ENCODE peak calls at places on chromosomes 3 and 15, in five cellular contexts. W is adrenal gland, Q is astrocyte of the spinal cord, O is BJ, J is GM06990. G is an unnamed sample.

GRCh38 chr15:34318277-34319079 is 19.1 kb downstream of the SLC12A6 start:
- DNase-seq in W (peak; percentile 60), Q (peak; percentile 60), O (no peak), J (peak; percentile 50), G (no peak)

GRCh38 chr3:84318273-84318809 is 640.4 kb upstream of the CADM2 start:
- DNase-seq in W (no peak), Q (peak; percentile 3), O (no peak), J (no peak), G (no peak)

GRCh38 chr15:34773916-34774315 is 19.1 kb upstream of the GJD2 start:
- DNase-seq in W (no peak), Q (no peak), O (no peak), J (no peak), G (no peak)

GRCh38 chr15:57559875-57560274 is 31.8 kb upstream of the MYZAP start:
- DNase-seq in W (peak; percentile 70), Q (peak; percentile 22), O (no peak), J (no peak), G (no peak)

GRCh38 chr3:56365905-56366640 is 102.2 kb downstream of the ERC2 start:
- DNase-seq in W (no peak), Q (no peak), O (no peak), J (no peak), G (no peak)

GRCh38 chr3:152622813-152623167 is 212.1 kb upstream of the P2RY1 start:
- DNase-seq in W (no peak), Q (no peak), O (no peak), J (no peak), G (no peak)

GRCh38 chr3:132543016-132543739 is 53.9 kb upstream of the ACKR4 start:
- DNase-seq in W (no peak), Q (peak; percentile 95), O (peak; percentile 91), J (no peak), G (no peak)

GRCh38 chr3:81758275-81758674 is 3.2 kb downstream of the GBE1 start:
- DNase-seq in W (no peak), Q (peak; percentile 55), O (peak; percentile 41), J (no peak), G (no peak)

GRCh38 chr3:108201258-108201657 is 21.0 kb downstream of the IFT57 start:
- DNase-seq in W (no peak), Q (no peak), O (no peak), J (no peak), G (no peak)

GRCh38 chr15:35740761-35741160 is 194.8 kb upstream of the DPH6 start:
- DNase-seq in W (no peak), Q (peak; percentile 56), O (no peak), J (no peak), G (no peak)

GRCh38 chr3:128482857-128483656 is 9.9 kb downstream of the GATA2 start:
- DNase-seq in W (no peak), Q (peak; percentile 40), O (peak; percentile 71), J (no peak), G (no peak)

GRCh38 chr3:177724020-177724638 is 526.8 kb upstream of the TBL1XR1 start:
- DNase-seq in W (peak; percentile 45), Q (no peak), O (no peak), J (no peak), G (no peak)

GRCh38 chr3:61562042-61562809 is 855 bp downstream of the PTPRG start:
- DNase-seq in W (peak; percentile 32), Q (peak; percentile 36), O (no peak), J (peak; percentile 51), G (no peak)

GRCh38 chr3:112817271-112817670 is 29.4 kb downstream of the CD200R1L start:
- DNase-seq in W (no peak), Q (no peak), O (no peak), J (no peak), G (no peak)

GRCh38 chr3:31008986-31009385 is 114.5 kb upstream of the GADL1 start:
- DNase-seq in W (no peak), Q (peak; percentile 9), O (no peak), J (no peak), G (no peak)

GRCh38 chr15:57403007-57403406 is 26.7 kb downstream of the CGNL1 start:
- DNase-seq in W (no peak), Q (peak; percentile 34), O (no peak), J (no peak), G (no peak)

GRCh38 chr3:170040283-170040907 is 2.6 kb downstream of the GPR160 start:
- DNase-seq in W (no peak), Q (no peak), O (no peak), J (no peak), G (no peak)
- H3K4me3 ChIP-seq in W (no peak overlapping the region), Q (no peak overlapping the region), O (no peak overlapping the region), J (peak overlapping the region; percentile 84), G (peak overlapping the region; percentile 99)

DNA sequence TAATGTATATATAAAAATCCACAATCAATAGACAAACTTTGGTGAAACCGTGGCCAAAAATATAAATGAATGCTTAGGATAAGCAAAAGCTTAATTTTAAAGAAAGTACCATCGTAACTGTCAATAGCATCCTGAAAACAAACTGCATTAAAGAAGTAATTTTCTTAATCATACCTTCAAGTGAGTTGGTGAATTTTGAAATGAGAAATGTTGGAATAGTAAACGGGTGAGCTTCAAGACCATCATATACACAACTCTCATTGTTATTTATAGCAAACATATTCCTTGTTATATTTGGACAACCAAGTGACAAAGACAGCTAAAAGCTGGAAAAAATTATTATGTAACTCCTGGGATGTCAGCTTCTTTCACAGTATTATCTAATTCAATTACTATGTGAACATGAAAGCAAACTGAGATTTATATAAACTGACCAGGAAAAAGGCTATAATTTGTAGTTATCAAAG is 3.7 kb downstream of the DAZL start:
- DNase-seq in W (no peak), Q (no peak), O (no peak), J (no peak), G (no peak)
- TF ChIP-seq CTCF in W (no peak), Q (no peak), O (no peak), J (no peak), G (no peak)

GRCh38 chr3:116863270-116863770 is 153.7 kb downstream of the TUSC7 start:
- DNase-seq in W (no peak), Q (no peak), O (no peak), J (no peak), G (no peak)

GRCh38 chr3:116863842-116864626 is 154.5 kb downstream of the TUSC7 start:
- DNase-seq in W (peak; percentile 43), Q (peak; percentile 59), O (no peak), J (no peak), G (peak; percentile 5)

DNA sequence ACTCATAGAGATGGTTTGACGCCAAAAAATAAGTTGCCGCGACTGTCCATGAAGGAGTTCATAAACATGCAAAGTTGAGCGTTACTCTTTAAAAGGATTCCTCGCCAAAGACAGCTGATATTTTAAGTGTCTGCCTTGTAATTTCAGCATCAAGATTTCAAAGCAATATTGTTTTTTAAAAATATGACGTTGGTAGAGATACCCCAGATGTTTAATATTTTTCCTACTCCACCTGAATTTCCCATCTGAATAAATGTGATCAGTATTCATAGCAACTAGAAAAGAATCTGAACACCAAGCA is 155.0 kb downstream of the TUSC7 start:
- DNase-seq in W (no peak), Q (no peak), O (no peak), J (no peak), G (no peak)
- H3K4me3 ChIP-seq in W (no peak overlapping the region), Q (no peak overlapping the region), O (no peak overlapping the region), J (no peak overlapping the region), G (no peak overlapping the region)

GRCh38 chr15:48086582-48086981 is 34.2 kb upstream of the SLC24A5 start:
- DNase-seq in W (no peak), Q (peak; percentile 51), O (no peak), J (no peak), G (no peak)
- TF ChIP-seq CTCF in W (no peak), Q (no peak), O (no peak), J (no peak), G (no peak)

DNA sequence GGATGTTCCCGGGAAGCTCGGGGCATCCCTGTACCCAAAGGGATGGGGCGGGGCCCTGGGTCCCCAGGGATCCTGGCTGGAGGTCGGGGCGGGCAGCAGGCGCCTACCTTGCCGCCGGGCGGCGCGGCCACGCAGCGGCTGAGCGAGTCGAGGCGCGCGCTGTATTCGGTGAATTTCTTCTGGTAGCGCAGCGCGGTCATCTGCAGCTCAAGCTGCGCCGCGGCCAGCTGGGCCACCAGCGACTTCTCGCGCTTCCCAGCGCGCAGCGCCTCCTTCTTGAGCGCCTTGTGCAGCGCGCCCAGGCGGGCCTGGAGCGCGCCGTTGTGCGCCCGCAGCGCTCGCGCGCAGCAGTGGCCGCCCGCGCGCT is 762 bp downstream of the PDZRN3 start:
- DNase-seq in W (peak; percentile 60), Q (peak; percentile 73), O (no peak), J (no peak), G (no peak)
- H3K4me3 ChIP-seq in W (peak overlapping the region; percentile 28), Q (peak overlapping the region; percentile 63), O (peak overlapping the region; percentile 80), J (no peak overlapping the region), G (no peak overlapping the region)

GRCh38 chr3:134373278-134373941 is 837 bp downstream of the AMOTL2 start:
- DNase-seq in W (peak; percentile 72), Q (peak; percentile 94), O (no peak), J (no peak), G (no peak)

GRCh38 chr3:134372405-134373277 is 1.6 kb downstream of the AMOTL2 start:
- DNase-seq in W (no peak), Q (no peak), O (no peak), J (no peak), G (no peak)

GRCh38 chr3:134369861-134370596 is 4.2 kb downstream of the AMOTL2 start:
- DNase-seq in W (no peak), Q (no peak), O (no peak), J (no peak), G (no peak)

GRCh38 chr3:134370611-134371451 is 3.4 kb downstream of the AMOTL2 start:
- DNase-seq in W (no peak), Q (no peak), O (no peak), J (no peak), G (no peak)

DNA sequence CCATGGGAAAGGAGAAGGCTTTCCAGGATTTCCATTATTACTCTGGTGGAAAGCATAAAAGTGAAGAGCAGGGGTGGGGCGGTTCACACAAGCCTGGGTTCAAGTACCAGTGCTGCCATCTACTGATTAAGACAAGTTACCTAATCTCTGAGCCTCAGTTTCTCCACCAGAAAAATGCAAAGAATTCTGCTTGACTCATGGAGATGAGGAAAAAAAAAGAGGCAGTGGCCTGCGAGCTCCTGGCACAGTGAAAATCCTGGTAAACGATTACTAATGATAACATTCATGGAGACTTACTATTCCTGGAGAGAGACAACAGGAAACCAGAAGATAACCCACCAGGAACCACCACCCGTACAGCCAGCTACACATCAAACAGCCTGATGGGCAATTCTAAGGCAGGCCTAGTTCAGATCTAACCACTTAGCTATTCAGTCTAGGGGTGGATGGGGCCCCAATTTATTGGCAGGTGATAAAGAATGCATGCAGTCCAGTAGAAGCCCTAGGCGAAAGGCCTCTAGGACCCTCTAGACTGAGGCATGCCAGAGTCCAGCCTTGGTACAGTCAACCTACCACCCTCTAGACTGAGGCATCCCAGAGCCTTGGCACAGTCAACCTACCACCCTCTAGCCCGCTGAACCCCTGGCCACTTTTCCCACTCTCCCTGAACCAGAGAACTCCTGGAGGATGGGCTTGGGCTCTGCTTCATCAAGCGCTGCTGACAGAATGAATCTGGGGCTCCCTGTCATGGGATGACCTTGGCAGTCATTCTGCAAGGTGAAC is 2.5 kb downstream of the AMOTL2 start:
- DNase-seq in W (no peak), Q (no peak), O (no peak), J (no peak), G (no peak)
- TF ChIP-seq CTCF in W (no peak), Q (peak; percentile 8), O (peak; percentile 21), J (no peak), G (no peak)

DNA sequence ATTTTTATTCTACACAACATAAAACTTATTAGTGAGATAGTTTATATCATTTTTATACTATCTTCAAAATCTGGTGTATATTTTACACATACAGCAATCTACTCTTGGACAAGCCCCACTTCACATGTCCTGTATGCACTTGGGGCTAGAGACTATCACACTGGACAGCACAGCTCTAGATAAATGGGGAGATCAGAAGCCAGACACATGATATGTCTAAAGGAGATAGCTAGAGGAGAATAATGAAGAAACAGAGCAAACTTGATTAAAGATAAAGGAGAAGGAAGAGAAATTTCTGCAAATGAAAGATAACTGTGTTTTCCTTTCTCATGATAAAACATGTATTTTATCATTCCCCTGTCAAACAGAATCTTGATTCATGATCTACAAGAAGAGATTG is 13.0 kb downstream of the CPA3 start:
- DNase-seq in W (no peak), Q (no peak), O (no peak), J (no peak), G (no peak)
- H3K4me3 ChIP-seq in W (no peak overlapping the region), Q (no peak overlapping the region), O (no peak overlapping the region), J (no peak overlapping the region), G (no peak overlapping the region)